ENCODE peak calls at places on chromosomes 13 and 19, in eight cellular contexts. J is MV-4-11; I is uterus; Q is stimulated activated CD8-positive, alpha-beta memory T cell treated with anti-CD3 and anti-CD28 coated beads, Interleukin-4, amount 100 ng/mL, for 24 hours; R is effector memory CD4-positive, alpha-beta T cell; Y is T follicular helper cell; C is lung; S is HTR-8/SVneo. X is an unnamed sample.

GRCh38 chr13:21053231-21053630 is 8.2 kb downstream of the LATS2 start:
- DNase-seq in Q (no peak), I (no peak), Y (no peak), C (no peak), R (no peak), S (no peak), J (no peak), X (no peak)

GRCh38 chr13:93180376-93180966 is 46.1 kb upstream of the GPC6 start:
- DNase-seq in S (no peak), C (no peak), I (no peak), Y (no peak), J (no peak), Q (no peak), R (no peak), X (no peak)

GRCh38 chr13:109786457-109787134 is at the start of gene IRS2:
- DNase-seq in S (peak), Q (peak), R (peak), J (peak), C (peak), Y (peak), I (peak), X (peak)

GRCh38 chr13:111280666-111281577 is 39.5 kb upstream of the TEX29 start:
- DNase-seq in I (no peak), Q (no peak), Y (no peak), R (no peak), J (no peak), S (peak), C (peak), X (no peak)

GRCh38 chr13:48888613-48889012 is 87.1 kb upstream of the FNDC3A start:
- DNase-seq in R (no peak), C (no peak), Q (no peak), S (no peak), Y (no peak), J (no peak), I (no peak), X (no peak)

GRCh38 chr13:110307697-110308376 is 753 bp downstream of the COL4A2 start:
- DNase-seq in Y (no peak), C (no peak), J (no peak), S (no peak), I (no peak), R (no peak), Q (no peak), X (no peak)

GRCh38 chr13:92074658-92075057 is 676.2 kb downstream of the GPC5 start:
- DNase-seq in C (no peak), I (no peak), Y (no peak), S (no peak), J (peak), R (no peak), Q (no peak), X (no peak)

GRCh38 chr13:114104626-114105350 is 27.6 kb downstream of the RASA3 start:
- DNase-seq in I (peak), Y (no peak), R (no peak), Q (no peak), C (no peak), J (peak), S (no peak), X (no peak)

GRCh38 chr13:42996584-42996983 is 4.5 kb upstream of the EPSTI1 start:
- DNase-seq in I (no peak), Q (no peak), S (peak), C (no peak), R (no peak), J (peak), Y (no peak), X (no peak)

GRCh38 chr19:48565090-48565489 is 13.1 kb downstream of the SULT2B1 start:
- DNase-seq in C (no peak), J (peak), S (no peak), Q (no peak), Y (no peak), R (no peak), I (no peak), X (no peak)

GRCh38 chr19:6736169-6736916 is 1.0 kb downstream of the GPR108 start:
- DNase-seq in R (peak), S (peak), J (peak), Y (peak), C (peak), I (peak), Q (peak), X (peak)

GRCh38 chr13:42594577-42595571 is 20.9 kb downstream of the TNFSF11 start:
- DNase-seq in R (no peak), I (peak), Y (peak), J (peak), S (peak), C (peak), Q (peak), X (peak)

GRCh38 chr19:33471111-33471996 is 50.2 kb downstream of the PEPD start:
- DNase-seq in I (no peak), R (no peak), Y (no peak), J (no peak), Q (no peak), S (no peak), C (no peak), X (no peak)

GRCh38 chr19:18519962-18520847 is 1.7 kb downstream of the ELL start:
- DNase-seq in S (peak), I (peak), Q (no peak), C (peak), R (peak), J (peak), Y (peak), X (peak)

GRCh38 chr13:43877788-43878187 is 1.8 kb downstream of the CCDC122 start:
- DNase-seq in R (no peak), J (peak), Y (no peak), S (no peak), Q (no peak), I (no peak), C (no peak), X (no peak)

GRCh38 chr13:99746857-99747710 is 224.5 kb downstream of the ZIC5 start:
- DNase-seq in Y (no peak), Q (no peak), R (no peak), C (no peak), S (no peak), I (no peak), J (no peak), X (no peak)

GRCh38 chr19:16206046-16206605 is 8.4 kb downstream of the AP1M1 start:
- DNase-seq in I (no peak), Y (no peak), J (no peak), Q (no peak), S (no peak), C (no peak), R (no peak), X (no peak)

GRCh38 chr19:42442833-42443232 is at the start of gene CXCL17:
- DNase-seq in C (peak), J (no peak), R (no peak), Q (no peak), S (no peak), Y (no peak), I (no peak), X (no peak)

GRCh38 chr13:24083722-24084421 is 76.6 kb upstream of the SPATA13 start:
- DNase-seq in Y (no peak), I (no peak), C (no peak), S (no peak), Q (no peak), J (no peak), R (no peak), X (no peak)

GRCh38 chr13:76816394-76816793 is 69.8 kb downstream of the KCTD12 start:
- DNase-seq in Y (no peak), Q (no peak), I (no peak), R (no peak), J (no peak), C (no peak), S (no peak), X (no peak)

GRCh38 chr19:43726736-43727592 is 11.1 kb downstream of the IRGC start:
- DNase-seq in S (no peak), J (peak), Q (no peak), Y (no peak), C (no peak), R (no peak), I (no peak), X (no peak)

GRCh38 chr13:109687559-109688448 is 98.6 kb downstream of the IRS2 start:
- DNase-seq in R (no peak), Q (no peak), C (no peak), I (no peak), J (no peak), Y (no peak), S (no peak), X (no peak)

GRCh38 chr19:4380254-4380727 is 20.1 kb downstream of the SH3GL1 start:
- DNase-seq in S (no peak), R (peak), Q (no peak), I (peak), C (no peak), J (no peak), Y (no peak), X (peak)

GRCh38 chr19:55391702-55392615 is 6.2 kb downstream of the RPL28 start:
- DNase-seq in J (no peak), C (no peak), I (no peak), Q (no peak), R (no peak), S (no peak), Y (no peak), X (no peak)

GRCh38 chr13:114124921-114125320 is 7.5 kb downstream of the RASA3 start:
- DNase-seq in S (no peak), Q (no peak), Y (peak), J (peak), I (no peak), C (no peak), R (peak), X (no peak)

GRCh38 chr13:26051231-26052135 is at the start of gene SHISA2:
- DNase-seq in J (no peak), Y (peak), S (peak), C (no peak), R (no peak), Q (peak), I (no peak), X (no peak)

GRCh38 chr19:39154084-39154625 is 28.6 kb downstream of the PAK4 start:
- DNase-seq in I (no peak), Y (no peak), R (no peak), S (no peak), Q (no peak), C (no peak), J (no peak), X (no peak)

GRCh38 chr13:50989476-50989875 is 79.9 kb downstream of the RNASEH2B start:
- DNase-seq in Q (no peak), C (no peak), R (no peak), J (no peak), Y (no peak), I (peak), S (no peak), X (no peak)

GRCh38 chr19:53409505-53410204 is 14.7 kb downstream of the ZNF765 start:
- DNase-seq in Y (no peak), I (no peak), C (no peak), Q (no peak), R (no peak), J (no peak), S (no peak), X (no peak)

GRCh38 chr13:110799246-110800236 is 86.0 kb downstream of the ING1 start:
- DNase-seq in S (no peak), J (peak), Y (no peak), C (no peak), Q (no peak), I (peak), R (no peak), X (no peak)

GRCh38 chr19:31092189-31092753 is 257.0 kb downstream of the TSHZ3 start:
- DNase-seq in I (no peak), Y (no peak), C (no peak), R (no peak), S (no peak), J (no peak), Q (no peak), X (no peak)

GRCh38 chr13:29260684-29261083 is 334.8 kb downstream of the SLC7A1 start:
- DNase-seq in S (no peak), Y (no peak), I (no peak), R (no peak), J (peak), C (no peak), Q (no peak), X (no peak)

GRCh38 chr13:76696370-76696769 is 189.8 kb downstream of the KCTD12 start:
- DNase-seq in I (no peak), Y (no peak), Q (no peak), S (no peak), R (no peak), J (no peak), C (no peak), X (no peak)

GRCh38 chr19:29524201-29524911 is 1.4 kb upstream of the VSTM2B start:
- DNase-seq in C (no peak), Q (no peak), R (no peak), S (no peak), Y (no peak), J (no peak), I (no peak), X (no peak)